ENCODE peak calls at places on chromosome 3, in eight cellular contexts. W, N, A, J, C, D, Z and U are unnamed samples.

GRCh38 chr3:127044996-127045395 is 62.1 kb downstream of the PLXNA1 start:
- DNase-seq in W (no peak), N (peak; percentile 66), A (no peak), J (no peak), C (no peak), D (no peak), Z (no peak), U (no peak)

GRCh38 chr3:65284971-65285370 is 597.2 kb upstream of the ADAMTS9 start:
- DNase-seq in W (no peak), N (no peak), A (no peak), J (no peak), C (no peak), D (no peak), Z (no peak), U (no peak)

GRCh38 chr3:182325213-182325941 is 467.9 kb upstream of the ATP11B start:
- DNase-seq in W (no peak), N (no peak), A (no peak), J (no peak), C (no peak), D (no peak), Z (no peak), U (no peak)

GRCh38 chr3:41202834-41203345 is 3.6 kb downstream of the CTNNB1 start:
- DNase-seq in W (no peak), N (peak; percentile 13), A (peak; percentile 19), J (peak; percentile 61), C (peak; percentile 64), D (no peak), Z (no peak), U (peak; percentile 15)

GRCh38 chr3:13009132-13009945 is 63.9 kb downstream of the IQSEC1 start:
- DNase-seq in W (no peak), N (peak; percentile 81), A (peak; percentile 73), J (no peak), C (no peak), D (peak; percentile 24), Z (peak; percentile 34), U (no peak)

GRCh38 chr3:10419637-10420232 is 85.7 kb downstream of the ATP2B2 start:
- DNase-seq in W (no peak), N (no peak), A (peak; percentile 84), J (no peak), C (peak; percentile 23), D (no peak), Z (peak; percentile 49), U (no peak)

GRCh38 chr3:83559082-83559481 is 1399.7 kb upstream of the CADM2 start:
- DNase-seq in W (no peak), N (no peak), A (no peak), J (no peak), C (no peak), D (no peak), Z (no peak), U (no peak)

GRCh38 chr3:21979706-21980105 is 228.7 kb upstream of the ZNF385D start:
- DNase-seq in W (no peak), N (no peak), A (no peak), J (peak; percentile 34), C (peak; percentile 59), D (no peak), Z (no peak), U (no peak)

GRCh38 chr3:183437060-183437459 is 8.6 kb upstream of the MCF2L2 start:
- DNase-seq in W (no peak), N (no peak), A (peak; percentile 83), J (no peak), C (no peak), D (no peak), Z (no peak), U (no peak)

GRCh38 chr3:128726691-128727031 is 678 bp downstream of the RAB7A start:
- DNase-seq in W (no peak), N (peak; percentile 53), A (peak; percentile 41), J (peak; percentile 63), C (peak; percentile 78), D (no peak), Z (peak; percentile 59), U (peak; percentile 41)

GRCh38 chr3:120418866-120419490 is 31.8 kb downstream of the FSTL1 start:
- DNase-seq in W (peak; percentile 45), N (peak; percentile 63), A (peak; percentile 66), J (no peak), C (peak; percentile 45), D (no peak), Z (no peak), U (no peak)

GRCh38 chr3:24683511-24684384 is 189.1 kb upstream of the THRB start:
- DNase-seq in W (no peak), N (peak; percentile 35), A (peak; percentile 7), J (peak; percentile 86), C (peak; percentile 55), D (no peak), Z (no peak), U (peak; percentile 53)

GRCh38 chr3:171393032-171393744 is 67.0 kb downstream of the TNIK start:
- DNase-seq in W (no peak), N (no peak), A (no peak), J (no peak), C (no peak), D (no peak), Z (no peak), U (no peak)

GRCh38 chr3:151434151-151434890 is 26.5 kb downstream of the IGSF10 start:
- DNase-seq in W (no peak), N (peak; percentile 41), A (no peak), J (peak; percentile 90), C (peak; percentile 85), D (no peak), Z (no peak), U (peak; percentile 87)

GRCh38 chr3:83821526-83821925 is 1137.3 kb upstream of the CADM2 start:
- DNase-seq in W (no peak), N (no peak), A (no peak), J (no peak), C (no peak), D (no peak), Z (no peak), U (no peak)

GRCh38 chr3:129795596-129795995 is 97.9 kb downstream of the TMCC1 start:
- DNase-seq in W (no peak), N (peak; percentile 34), A (no peak), J (peak; percentile 26), C (peak; percentile 25), D (no peak), Z (no peak), U (peak; percentile 4)

GRCh38 chr3:127423856-127424765 is 136.3 kb upstream of the PRR20G start:
- DNase-seq in W (no peak), N (no peak), A (no peak), J (no peak), C (no peak), D (no peak), Z (no peak), U (no peak)

GRCh38 chr3:170585008-170585936 is 603 bp downstream of the SLC7A14 start:
- DNase-seq in W (no peak), N (no peak), A (no peak), J (no peak), C (peak; percentile 23), D (no peak), Z (no peak), U (no peak)

GRCh38 chr3:16033889-16034687 is 140.4 kb upstream of the GALNT15 start:
- DNase-seq in W (no peak), N (no peak), A (no peak), J (peak; percentile 49), C (peak; percentile 61), D (no peak), Z (no peak), U (no peak)

GRCh38 chr3:128442949-128443348 is 23.7 kb downstream of the DNAJB8 start:
- DNase-seq in W (no peak), N (no peak), A (no peak), J (no peak), C (no peak), D (no peak), Z (no peak), U (no peak)

GRCh38 chr3:126026277-126026751 is 57.3 kb downstream of the ROPN1B start:
- DNase-seq in W (no peak), N (no peak), A (peak; percentile 28), J (no peak), C (no peak), D (no peak), Z (no peak), U (no peak)

GRCh38 chr3:104005815-104006214 is 1360.9 kb upstream of the ALCAM start:
- DNase-seq in W (no peak), N (no peak), A (no peak), J (no peak), C (peak; percentile 29), D (no peak), Z (no peak), U (no peak)

GRCh38 chr3:67848299-67848698 is 193.9 kb upstream of the SUCLG2 start:
- DNase-seq in W (no peak), N (no peak), A (no peak), J (no peak), C (no peak), D (no peak), Z (no peak), U (no peak)